ENCODE peak calls at places on chromosomes 11 and 22, in five cellular contexts. H is naive thymus-derived CD4-positive, alpha-beta T cell; W is adrenal gland; C is stomach; K is CD4-positive, CD25-positive, alpha-beta regulatory T cell. O is an unnamed sample.

GRCh38 chr11:92070026-92070889 is 154.4 kb upstream of the FAT3 start:
- DNase-seq in H (no peak), W (no peak), C (no peak), K (no peak), O (no peak)

GRCh38 chr11:63362196-63362829 is 7.3 kb upstream of the SLC22A9 start:
- DNase-seq in H (no peak), W (no peak), C (no peak), K (no peak), O (no peak)

GRCh38 chr11:128502736-128503135 is 84.6 kb downstream of the ETS1 start:
- DNase-seq in H (no peak), W (no peak), C (no peak), K (no peak), O (no peak)

GRCh38 chr11:82308979-82309378 is 424.7 kb downstream of the FAM181B start:
- DNase-seq in H (no peak), W (peak), C (no peak), K (no peak), O (no peak)

GRCh38 chr11:103070142-103070541 is 21.8 kb downstream of the DCUN1D5 start:
- DNase-seq in H (no peak), W (no peak), C (no peak), K (peak), O (no peak)

GRCh38 chr11:90774727-90775572 is 552.1 kb upstream of the CHORDC1 start:
- DNase-seq in H (no peak), W (no peak), C (no peak), K (no peak), O (no peak)

GRCh38 chr11:9550209-9550628 is 23.3 kb upstream of the WEE1 start:
- DNase-seq in H (no peak), W (no peak), C (no peak), K (no peak), O (no peak)

GRCh38 chr22:20604776-20605221 is 97.4 kb downstream of the MED15 start:
- DNase-seq in H (no peak), W (no peak), C (no peak), K (no peak), O (no peak)

GRCh38 chr11:132538642-132539041 is 993.7 kb downstream of the OPCML start:
- DNase-seq in H (no peak), W (no peak), C (no peak), K (no peak), O (no peak)

GRCh38 chr22:28051787-28052356 is 132.8 kb upstream of the PITPNB start:
- DNase-seq in H (no peak), W (peak), C (peak), K (peak), O (peak)

GRCh38 chr22:23452231-23453010 is 127.7 kb downstream of the IGLL1 start:
- DNase-seq in H (no peak), W (no peak), C (no peak), K (no peak), O (no peak)

GRCh38 chr22:40324468-40325305 is 21.6 kb upstream of the ADSL start:
- DNase-seq in H (peak), W (no peak), C (peak), K (peak), O (no peak)

GRCh38 chr11:85845052-85845631 is 10.0 kb upstream of the CCDC83 start:
- DNase-seq in H (no peak), W (no peak), C (no peak), K (no peak), O (no peak)

GRCh38 chr22:27460596-27461347 is 340.8 kb downstream of the MN1 start:
- DNase-seq in H (no peak), W (no peak), C (no peak), K (no peak), O (peak)

GRCh38 chr22:38402204-38402603 is 52.8 kb downstream of the KCNJ4 start:
- DNase-seq in H (no peak), W (no peak), C (no peak), K (no peak), O (no peak)
- H3K4me3 ChIP-seq in H (no peak), W (no peak), C (no peak), K (no peak), O (no peak)

GRCh38 chr11:119483881-119484371 is 61.0 kb upstream of the THY1 start:
- DNase-seq in H (no peak), W (peak), C (no peak), K (no peak), O (no peak)
- H3K4me3 ChIP-seq in H (no peak), W (no peak), C (no peak), K (no peak), O (no peak)

DNA sequence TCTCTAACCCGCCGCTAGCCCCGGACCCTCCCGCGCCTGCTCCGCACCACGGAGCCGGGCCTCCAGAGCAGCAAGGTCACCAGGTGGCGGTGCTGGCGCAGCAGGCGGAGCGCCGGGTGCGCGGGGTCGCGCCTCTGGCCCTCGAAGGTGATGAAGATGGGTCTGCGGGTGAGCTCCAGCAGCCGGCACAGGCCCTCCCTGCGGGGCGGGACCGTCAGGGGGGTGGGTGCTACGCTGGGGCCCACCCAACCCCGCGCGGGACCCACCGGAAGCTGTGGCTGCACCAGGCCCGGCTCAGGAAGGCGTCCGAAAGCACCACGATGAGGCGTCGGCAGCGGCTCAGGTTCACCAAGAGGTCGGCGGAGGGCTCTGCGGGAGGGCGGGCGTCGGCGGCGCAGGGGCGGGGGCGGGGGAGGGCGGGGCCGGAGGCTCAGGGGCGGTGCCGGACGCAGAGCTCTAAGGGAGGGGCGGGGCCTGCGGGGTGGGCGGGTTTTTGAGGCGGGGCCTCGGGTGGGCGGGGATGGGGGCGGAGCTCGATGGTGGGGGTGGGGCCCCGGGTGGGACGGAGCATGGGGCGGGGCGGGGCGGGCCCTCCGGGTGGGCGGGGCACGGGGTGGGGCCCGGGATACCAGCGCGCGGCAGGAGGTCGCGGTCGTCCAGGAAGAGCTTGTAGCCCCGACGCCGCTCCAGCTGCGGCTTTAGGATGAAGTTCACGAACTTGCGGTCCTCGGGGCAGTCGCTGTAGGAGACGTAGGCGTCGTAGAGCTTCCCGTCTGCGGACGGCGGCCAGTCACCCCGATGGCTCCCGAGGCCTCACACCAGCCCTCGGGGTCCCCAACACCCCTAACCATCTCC is 7.8 kb downstream of the SIGIRR start:
- DNase-seq in H (peak), W (peak), C (peak), K (peak), O (peak)
- H3K4me3 ChIP-seq in H (no peak), W (peak), C (peak), K (no peak), O (peak)

GRCh38 chr11:12007769-12008737 is at the start of gene DKK3:
- DNase-seq in H (no peak), W (no peak), C (no peak), K (no peak), O (peak)
- H3K4me3 ChIP-seq in H (peak), W (peak), C (peak), K (no peak), O (peak)

GRCh38 chr11:66843776-66844495 is 695 bp downstream of the RCE1 start:
- DNase-seq in H (no peak), W (peak), C (no peak), K (no peak), O (no peak)

GRCh38 chr11:66845143-66845875 is 2.1 kb downstream of the RCE1 start:
- DNase-seq in H (no peak), W (peak), C (peak), K (no peak), O (peak)

GRCh38 chr11:66845876-66846212 is 2.6 kb downstream of the RCE1 start:
- DNase-seq in H (no peak), W (peak), C (peak), K (no peak), O (peak)

GRCh38 chr11:66842896-66843775 is at the start of gene RCE1:
- DNase-seq in H (peak), W (peak), C (peak), K (peak), O (peak)

GRCh38 chr11:66844496-66845142 is 1.4 kb downstream of the RCE1 start:
- DNase-seq in H (no peak), W (peak), C (peak), K (no peak), O (peak)
- H3K4me3 ChIP-seq in H (peak), W (peak), C (no peak), K (peak), O (peak)